ENCODE peak calls at places on chromosomes 7 and 10, in seven cellular contexts. N, K, T, A, S, D and V are unnamed samples.

GRCh38 chr7:51234139-51234538 is 82.5 kb downstream of the COBL start:
- DNase-seq in N (no peak), K (no peak), T (no peak), A (no peak), S (no peak), D (no peak), V (no peak)

GRCh38 chr10:23362879-23363787 is 18.5 kb upstream of the C10orf67 start:
- DNase-seq in N (no peak), K (no peak), T (no peak), A (no peak), S (no peak), D (no peak), V (no peak)

GRCh38 chr10:112475565-112476233 is 28.7 kb downstream of the VTI1A start:
- DNase-seq in N (peak; percentile 17), K (peak; percentile 61), T (peak; percentile 26), A (no peak), S (no peak), D (no peak), V (no peak)

GRCh38 chr7:99129001-99129400 is 14.9 kb downstream of the SMURF1 start:
- DNase-seq in N (no peak), K (no peak), T (no peak), A (no peak), S (no peak), D (no peak), V (no peak)

GRCh38 chr10:123890246-123890645 is 1.4 kb downstream of the CPXM2 start:
- DNase-seq in N (no peak), K (no peak), T (no peak), A (no peak), S (no peak), D (no peak), V (no peak)

GRCh38 chr7:117810642-117811512 is 62.4 kb downstream of the CTTNBP2 start:
- DNase-seq in N (no peak), K (no peak), T (peak; percentile 74), A (no peak), S (peak; percentile 30), D (no peak), V (no peak)

GRCh38 chr7:2643386-2644229 is 11.8 kb downstream of the TTYH3 start:
- DNase-seq in N (no peak), K (peak; percentile 77), T (no peak), A (no peak), S (no peak), D (peak; percentile 10), V (peak; percentile 49)

GRCh38 chr10:62109532-62110293 is 158.9 kb downstream of the RTKN2 start:
- DNase-seq in N (no peak), K (peak; percentile 95), T (no peak), A (no peak), S (no peak), D (no peak), V (no peak)

GRCh38 chr10:43395571-43396060 is 13.4 kb downstream of the HNRNPF start:
- DNase-seq in N (peak; percentile 22), K (no peak), T (no peak), A (peak; percentile 29), S (no peak), D (peak; percentile 78), V (no peak)

GRCh38 chr7:8365499-8366110 is 67.8 kb upstream of the NXPH1 start:
- DNase-seq in N (no peak), K (no peak), T (no peak), A (no peak), S (peak; percentile 30), D (peak; percentile 47), V (no peak)

GRCh38 chr7:33722383-33723096 is 182.8 kb upstream of the BMPER start:
- DNase-seq in N (peak; percentile 91), K (peak; percentile 7), T (peak; percentile 87), A (no peak), S (peak; percentile 41), D (no peak), V (no peak)

GRCh38 chr7:42606217-42606905 is 305.5 kb downstream of the C7orf25 start:
- DNase-seq in N (no peak), K (no peak), T (peak; percentile 54), A (no peak), S (no peak), D (no peak), V (no peak)

GRCh38 chr10:123578721-123579120 is 87.4 kb upstream of the GPR26 start:
- DNase-seq in N (no peak), K (no peak), T (no peak), A (no peak), S (no peak), D (no peak), V (no peak)

GRCh38 chr7:6392712-6393666 is 54.8 kb downstream of the DAGLB start:
- DNase-seq in N (peak; percentile 85), K (no peak), T (peak; percentile 79), A (no peak), S (no peak), D (peak; percentile 97), V (peak; percentile 75)

GRCh38 chr7:123260428-123260960 is 60.7 kb upstream of the SLC13A1 start:
- DNase-seq in N (no peak), K (no peak), T (no peak), A (no peak), S (peak; percentile 9), D (no peak), V (no peak)

GRCh38 chr7:141550694-141551079 is 523 bp upstream of the AGK start:
- DNase-seq in N (no peak), K (no peak), T (no peak), A (no peak), S (peak; percentile 19), D (no peak), V (no peak)

GRCh38 chr10:91782539-91782938 is 15.7 kb upstream of the TNKS2 start:
- DNase-seq in N (no peak), K (no peak), T (no peak), A (no peak), S (no peak), D (no peak), V (no peak)

GRCh38 chr7:80722596-80723141 is 84.2 kb downstream of the CD36 start:
- DNase-seq in N (peak; percentile 98), K (no peak), T (peak; percentile 100), A (no peak), S (peak; percentile 14), D (no peak), V (no peak)

GRCh38 chr10:70197235-70197952 is 27.1 kb upstream of the SAR1A start:
- DNase-seq in N (no peak), K (no peak), T (no peak), A (no peak), S (no peak), D (no peak), V (no peak)

GRCh38 chr10:79116801-79117723 is 48.3 kb downstream of the ZMIZ1 start:
- DNase-seq in N (peak; percentile 34), K (no peak), T (peak; percentile 35), A (no peak), S (no peak), D (no peak), V (no peak)

GRCh38 chr10:45211576-45211975 is 103.8 kb downstream of the OR13A1 start:
- DNase-seq in N (no peak), K (no peak), T (no peak), A (no peak), S (no peak), D (no peak), V (no peak)

GRCh38 chr10:122648599-122649428 is 50.8 kb downstream of the C10orf120 start:
- DNase-seq in N (peak; percentile 39), K (peak; percentile 76), T (peak; percentile 21), A (no peak), S (peak; percentile 78), D (peak; percentile 64), V (peak; percentile 39)

GRCh38 chr7:138630059-138630610 is 71.0 kb downstream of the SVOPL start:
- DNase-seq in N (no peak), K (no peak), T (no peak), A (no peak), S (no peak), D (no peak), V (no peak)

GRCh38 chr10:77236700-77237099 is 400.9 kb downstream of the KCNMA1 start:
- DNase-seq in N (no peak), K (no peak), T (peak; percentile 34), A (no peak), S (no peak), D (no peak), V (no peak)

GRCh38 chr7:35691827-35692307 is 3.1 kb downstream of the HERPUD2 start:
- DNase-seq in N (peak; percentile 47), K (peak; percentile 38), T (peak; percentile 35), A (peak; percentile 18), S (no peak), D (peak; percentile 65), V (peak; percentile 45)

GRCh38 chr10:30091136-30091535 is 31.8 kb upstream of the JCAD start:
- DNase-seq in N (no peak), K (no peak), T (no peak), A (no peak), S (no peak), D (no peak), V (no peak)

GRCh38 chr10:82409671-82410070 is 534.7 kb downstream of the NRG3 start:
- DNase-seq in N (no peak), K (no peak), T (no peak), A (no peak), S (no peak), D (no peak), V (no peak)

GRCh38 chr10:47059606-47060311 is 148.5 kb downstream of the PTPN20 start:
- DNase-seq in N (no peak), K (no peak), T (no peak), A (no peak), S (no peak), D (no peak), V (no peak)

GRCh38 chr7:71775648-71776047 is 636.5 kb downstream of the CALN1 start:
- DNase-seq in N (no peak), K (no peak), T (no peak), A (no peak), S (no peak), D (no peak), V (no peak)

GRCh38 chr10:76251773-76252617 is 820.6 kb downstream of the LRMDA start:
- DNase-seq in N (peak; percentile 89), K (no peak), T (peak; percentile 68), A (no peak), S (no peak), D (no peak), V (no peak)